ENCODE peak calls at places on chromosomes 2 and 18, in four cellular contexts. One of them, this sample, is unnamed.

GRCh38 chr18:73895701-73896100 is 251.9 kb downstream of the FBXO15 start:
- DNase-seq in K562: no peak
- DNase-seq in H1: no peak
- DNase-seq in GM12878: no peak
- DNase-seq in this sample: peak; percentile 81

GRCh38 chr2:176650101-176650500 is 380.9 kb downstream of the MTX2 start:
- DNase-seq in GM12878: no peak
- DNase-seq in K562: no peak
- DNase-seq in H1: no peak
- DNase-seq in this sample: no peak

GRCh38 chr18:76928179-76928868 is 106.0 kb downstream of the ZNF236 start:
- DNase-seq in GM12878: no peak
- DNase-seq in K562: no peak
- DNase-seq in H1: no peak
- DNase-seq in this sample: no peak

GRCh38 chr2:224417361-224417729 is 15.4 kb upstream of the FAM124B start:
- DNase-seq in H1: no peak
- DNase-seq in GM12878: no peak
- DNase-seq in K562: no peak
- DNase-seq in this sample: peak; percentile 56

GRCh38 chr18:32019251-32019943 is 772 bp downstream of the RNF125 start:
- DNase-seq in H1: peak; percentile 69
- DNase-seq in GM12878: no peak
- DNase-seq in K562: peak; percentile 6
- DNase-seq in this sample: peak; percentile 32

GRCh38 chr2:84071050-84071449 is 388.0 kb downstream of the SUCLG1 start:
- DNase-seq in GM12878: no peak
- DNase-seq in K562: no peak
- DNase-seq in H1: no peak
- DNase-seq in this sample: no peak

GRCh38 chr2:8850845-8851244 is 13.4 kb upstream of the KIDINS220 start:
- DNase-seq in K562: no peak
- DNase-seq in H1: no peak
- DNase-seq in GM12878: no peak
- DNase-seq in this sample: no peak

GRCh38 chr2:44719564-44719963 is 221.9 kb upstream of the SIX3 start:
- DNase-seq in GM12878: no peak
- DNase-seq in K562: peak; percentile 2
- DNase-seq in H1: no peak
- DNase-seq in this sample: no peak

GRCh38 chr2:108573070-108573469 is 38.8 kb downstream of the LIMS1 start:
- DNase-seq in K562: no peak
- DNase-seq in H1: no peak
- DNase-seq in GM12878: no peak
- DNase-seq in this sample: no peak

GRCh38 chr18:67483237-67483636 is 33.3 kb downstream of the DSEL start:
- DNase-seq in GM12878: no peak
- DNase-seq in K562: no peak
- DNase-seq in H1: no peak
- DNase-seq in this sample: no peak

GRCh38 chr2:69544951-69545350 is 98.6 kb downstream of the AAK1 start:
- DNase-seq in GM12878: no peak
- DNase-seq in K562: no peak
- DNase-seq in H1: no peak
- DNase-seq in this sample: no peak

GRCh38 chr18:55790296-55790695 is 202.3 kb upstream of the TCF4 start:
- DNase-seq in H1: no peak
- DNase-seq in GM12878: no peak
- DNase-seq in K562: no peak
- DNase-seq in this sample: no peak
- TF ChIP-seq JUND in H1: no peak
- TF ChIP-seq JUND in GM12878: no peak
- TF ChIP-seq JUND in K562: no peak
- TF ChIP-seq JUND in this sample: no peak

GRCh38 chr2:231781798-231782726 is 980 bp upstream of the PDE6D start:
- DNase-seq in GM12878: peak; percentile 23
- DNase-seq in K562: peak; percentile 48
- DNase-seq in H1: no peak
- DNase-seq in this sample: peak; percentile 22
- TF ChIP-seq JUND in GM12878: no peak
- TF ChIP-seq JUND in K562: no peak
- TF ChIP-seq JUND in H1: no peak
- TF ChIP-seq JUND in this sample: no peak

DNA sequence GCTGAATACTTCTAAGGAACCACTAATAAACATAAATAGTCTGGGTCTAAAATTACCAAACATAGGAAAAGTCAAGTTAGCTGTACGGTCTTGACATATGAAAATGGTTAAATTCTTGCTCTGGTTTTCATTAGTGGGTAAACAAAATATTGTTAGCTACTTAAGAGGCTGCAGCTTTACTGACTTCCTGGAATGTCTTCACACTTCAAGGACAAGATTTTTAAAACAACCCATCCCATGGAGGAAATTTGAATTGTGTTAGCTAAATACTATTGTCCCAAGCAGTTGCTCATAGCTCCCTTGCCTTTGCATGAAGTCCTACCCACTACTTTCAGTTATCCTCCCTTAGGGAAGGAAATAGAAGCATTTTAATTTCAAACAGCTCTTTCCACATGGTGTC is 128.5 kb downstream of the EPHA4 start:
- DNase-seq in GM12878: no peak
- DNase-seq in K562: no peak
- DNase-seq in H1: no peak
- DNase-seq in this sample: no peak
- TF ChIP-seq JUND in GM12878: no peak
- TF ChIP-seq JUND in K562: no peak
- TF ChIP-seq JUND in H1: no peak
- TF ChIP-seq JUND in this sample: no peak

GRCh38 chr2:95695613-95696012 is 103.8 kb downstream of the TRIM43 start:
- DNase-seq in K562: no peak
- DNase-seq in GM12878: no peak
- DNase-seq in H1: no peak
- DNase-seq in this sample: no peak

GRCh38 chr2:95699201-95699600 is 107.4 kb downstream of the TRIM43 start:
- DNase-seq in H1: no peak
- DNase-seq in GM12878: no peak
- DNase-seq in K562: no peak
- DNase-seq in this sample: no peak

GRCh38 chr2:95700554-95700953 is 108.8 kb downstream of the TRIM43 start:
- DNase-seq in H1: no peak
- DNase-seq in GM12878: no peak
- DNase-seq in K562: no peak
- DNase-seq in this sample: no peak

GRCh38 chr2:95698166-95698565 is 106.4 kb downstream of the TRIM43 start:
- DNase-seq in GM12878: no peak
- DNase-seq in K562: no peak
- DNase-seq in H1: no peak
- DNase-seq in this sample: peak; percentile 8
- TF ChIP-seq JUND in GM12878: no peak
- TF ChIP-seq JUND in K562: no peak
- TF ChIP-seq JUND in H1: no peak
- TF ChIP-seq JUND in this sample: no peak

DNA sequence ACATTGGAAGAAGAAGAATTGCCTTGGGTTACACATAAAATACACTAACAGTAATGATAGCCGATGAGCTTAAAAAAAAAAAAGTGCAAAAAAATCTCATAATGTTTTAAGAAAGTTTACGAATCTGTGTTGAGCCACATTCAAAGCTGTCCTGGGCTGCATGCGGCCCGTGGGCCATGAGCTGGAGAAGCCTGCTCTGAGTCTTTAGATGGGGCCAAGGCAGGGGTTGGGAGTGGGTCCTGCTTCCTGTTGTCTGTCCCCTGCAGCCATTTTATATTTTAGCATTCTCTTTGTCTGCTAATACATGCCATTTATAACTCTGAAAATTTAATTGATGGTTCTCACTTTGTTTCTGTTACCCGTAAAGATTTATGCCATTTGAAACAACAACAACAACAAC is 93.2 kb downstream of the EPC2 start:
- DNase-seq in K562: no peak
- DNase-seq in H1: no peak
- DNase-seq in GM12878: no peak
- DNase-seq in this sample: no peak
- TF ChIP-seq JUND in K562: no peak
- TF ChIP-seq JUND in H1: no peak
- TF ChIP-seq JUND in GM12878: no peak
- TF ChIP-seq JUND in this sample: no peak

DNA sequence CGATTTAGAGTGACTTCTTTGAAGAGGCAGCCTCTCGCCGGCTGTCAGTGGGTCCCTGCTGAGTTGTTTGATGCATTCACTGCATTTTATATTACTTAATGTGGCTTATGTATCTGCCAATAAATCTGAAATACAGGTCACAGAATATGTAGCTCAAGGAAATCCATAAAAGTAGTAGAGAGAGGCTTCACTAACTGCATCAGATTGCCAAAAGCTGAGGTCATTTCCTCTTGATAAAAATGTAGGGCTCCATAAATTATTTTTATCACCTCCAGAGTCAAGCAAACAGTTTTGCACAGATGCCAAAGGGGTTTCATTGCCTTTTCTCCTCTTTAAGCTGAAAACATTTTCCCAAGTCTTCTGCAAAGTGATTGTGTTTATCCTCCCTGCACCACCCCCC is 36.5 kb upstream of the CCDC93 start:
- DNase-seq in H1: no peak
- DNase-seq in GM12878: no peak
- DNase-seq in K562: no peak
- DNase-seq in this sample: no peak
- TF ChIP-seq JUND in H1: no peak
- TF ChIP-seq JUND in GM12878: no peak
- TF ChIP-seq JUND in K562: no peak
- TF ChIP-seq JUND in this sample: no peak

GRCh38 chr2:152588911-152589310 is 128.3 kb downstream of the PRPF40A start:
- DNase-seq in K562: no peak
- DNase-seq in H1: no peak
- DNase-seq in GM12878: no peak
- DNase-seq in this sample: no peak

GRCh38 chr2:152584301-152584700 is 133.0 kb downstream of the PRPF40A start:
- DNase-seq in H1: no peak
- DNase-seq in GM12878: no peak
- DNase-seq in K562: no peak
- DNase-seq in this sample: no peak

GRCh38 chr2:152583512-152584188 is 133.6 kb downstream of the PRPF40A start:
- DNase-seq in H1: no peak
- DNase-seq in K562: peak; percentile 80
- DNase-seq in GM12878: no peak
- DNase-seq in this sample: no peak

GRCh38 chr2:152587187-152587947 is 129.9 kb downstream of the PRPF40A start:
- DNase-seq in H1: no peak
- DNase-seq in K562: no peak
- DNase-seq in GM12878: no peak
- DNase-seq in this sample: no peak

GRCh38 chr2:152585830-152586484 is 131.3 kb downstream of the PRPF40A start:
- DNase-seq in H1: no peak
- DNase-seq in GM12878: no peak
- DNase-seq in K562: peak; percentile 34
- DNase-seq in this sample: no peak
- TF ChIP-seq JUND in H1: no peak
- TF ChIP-seq JUND in GM12878: no peak
- TF ChIP-seq JUND in K562: no peak
- TF ChIP-seq JUND in this sample: no peak

GRCh38 chr2:186610785-186611184 is 20.9 kb downstream of the ITGAV start:
- DNase-seq in K562: peak; percentile 25
- DNase-seq in GM12878: no peak
- DNase-seq in H1: no peak
- DNase-seq in this sample: no peak
- TF ChIP-seq JUND in K562: no peak
- TF ChIP-seq JUND in GM12878: no peak
- TF ChIP-seq JUND in H1: no peak
- TF ChIP-seq JUND in this sample: no peak

This sample was measured in T47D.